ENCODE peak calls at places on chromosomes 4 and X, in eight cellular contexts. One of them, this sample, is unnamed.

GRCh38 chr4:161206528-161207080 is 957.2 kb downstream of the FSTL5 start:
- DNase-seq in NCI-H1092: no peak
- DNase-seq in aorta: no peak
- DNase-seq in stimulated activated CD8-positive, alpha-beta memory T cell treated with anti-CD3 and anti-CD28 coated beads, Interleukin-15, amount 100 ng/mL, for 1 hour: no peak
- DNase-seq in naive thymus-derived CD8-positive, alpha-beta T cell: no peak
- DNase-seq in PC-3: no peak
- DNase-seq in natural killer cell treated with Interleukin-12 subunit alpha and Interleukin-12 subunit beta and Interleukin-15 and Interleukin-18, amount 100 ng/mL, for 72 hours: no peak
- DNase-seq in pons: no peak
- DNase-seq in this sample: no peak

GRCh38 chr4:110198472-110199419 is at the start of gene ELOVL6:
- DNase-seq in NCI-H1092: peak; percentile 65
- DNase-seq in aorta: peak; percentile 65
- DNase-seq in stimulated activated CD8-positive, alpha-beta memory T cell treated with anti-CD3 and anti-CD28 coated beads, Interleukin-15, amount 100 ng/mL, for 1 hour: no peak
- DNase-seq in naive thymus-derived CD8-positive, alpha-beta T cell: no peak
- DNase-seq in PC-3: peak; percentile 41
- DNase-seq in natural killer cell treated with Interleukin-12 subunit alpha and Interleukin-12 subunit beta and Interleukin-15 and Interleukin-18, amount 100 ng/mL, for 72 hours: peak; percentile 69
- DNase-seq in pons: peak; percentile 80
- DNase-seq in this sample: peak; percentile 67

GRCh38 chr4:184506527-184507121 is 32.3 kb upstream of the IRF2 start:
- DNase-seq in NCI-H1092: no peak
- DNase-seq in aorta: peak; percentile 60
- DNase-seq in stimulated activated CD8-positive, alpha-beta memory T cell treated with anti-CD3 and anti-CD28 coated beads, Interleukin-15, amount 100 ng/mL, for 1 hour: no peak
- DNase-seq in naive thymus-derived CD8-positive, alpha-beta T cell: no peak
- DNase-seq in PC-3: peak; percentile 20
- DNase-seq in natural killer cell treated with Interleukin-12 subunit alpha and Interleukin-12 subunit beta and Interleukin-15 and Interleukin-18, amount 100 ng/mL, for 72 hours: no peak
- DNase-seq in pons: peak; percentile 73
- DNase-seq in this sample: no peak

GRCh38 chr4:169048867-169049266 is 38.8 kb upstream of the CBR4 start:
- DNase-seq in NCI-H1092: no peak
- DNase-seq in aorta: no peak
- DNase-seq in stimulated activated CD8-positive, alpha-beta memory T cell treated with anti-CD3 and anti-CD28 coated beads, Interleukin-15, amount 100 ng/mL, for 1 hour: no peak
- DNase-seq in naive thymus-derived CD8-positive, alpha-beta T cell: no peak
- DNase-seq in PC-3: no peak
- DNase-seq in natural killer cell treated with Interleukin-12 subunit alpha and Interleukin-12 subunit beta and Interleukin-15 and Interleukin-18, amount 100 ng/mL, for 72 hours: no peak
- DNase-seq in pons: no peak
- DNase-seq in this sample: no peak

GRCh38 chr4:26822546-26822945 is 38.1 kb upstream of the STIM2 start:
- DNase-seq in NCI-H1092: no peak
- DNase-seq in aorta: no peak
- DNase-seq in stimulated activated CD8-positive, alpha-beta memory T cell treated with anti-CD3 and anti-CD28 coated beads, Interleukin-15, amount 100 ng/mL, for 1 hour: no peak
- DNase-seq in naive thymus-derived CD8-positive, alpha-beta T cell: no peak
- DNase-seq in PC-3: no peak
- DNase-seq in natural killer cell treated with Interleukin-12 subunit alpha and Interleukin-12 subunit beta and Interleukin-15 and Interleukin-18, amount 100 ng/mL, for 72 hours: no peak
- DNase-seq in pons: no peak
- DNase-seq in this sample: no peak

GRCh38 chr4:61517144-61517543 is 317.0 kb downstream of the ADGRL3 start:
- DNase-seq in NCI-H1092: no peak
- DNase-seq in aorta: no peak
- DNase-seq in stimulated activated CD8-positive, alpha-beta memory T cell treated with anti-CD3 and anti-CD28 coated beads, Interleukin-15, amount 100 ng/mL, for 1 hour: no peak
- DNase-seq in naive thymus-derived CD8-positive, alpha-beta T cell: no peak
- DNase-seq in PC-3: no peak
- DNase-seq in natural killer cell treated with Interleukin-12 subunit alpha and Interleukin-12 subunit beta and Interleukin-15 and Interleukin-18, amount 100 ng/mL, for 72 hours: no peak
- DNase-seq in pons: no peak
- DNase-seq in this sample: no peak

GRCh38 chr4:915595-915994 is 16.5 kb downstream of the GAK start:
- DNase-seq in NCI-H1092: no peak
- DNase-seq in aorta: peak; percentile 44
- DNase-seq in stimulated activated CD8-positive, alpha-beta memory T cell treated with anti-CD3 and anti-CD28 coated beads, Interleukin-15, amount 100 ng/mL, for 1 hour: no peak
- DNase-seq in naive thymus-derived CD8-positive, alpha-beta T cell: no peak
- DNase-seq in PC-3: no peak
- DNase-seq in natural killer cell treated with Interleukin-12 subunit alpha and Interleukin-12 subunit beta and Interleukin-15 and Interleukin-18, amount 100 ng/mL, for 72 hours: no peak
- DNase-seq in pons: peak; percentile 49
- DNase-seq in this sample: no peak

GRCh38 chr4:114019972-114020358 is 40.5 kb upstream of the ARSJ start:
- DNase-seq in NCI-H1092: no peak
- DNase-seq in aorta: no peak
- DNase-seq in stimulated activated CD8-positive, alpha-beta memory T cell treated with anti-CD3 and anti-CD28 coated beads, Interleukin-15, amount 100 ng/mL, for 1 hour: no peak
- DNase-seq in naive thymus-derived CD8-positive, alpha-beta T cell: no peak
- DNase-seq in PC-3: no peak
- DNase-seq in natural killer cell treated with Interleukin-12 subunit alpha and Interleukin-12 subunit beta and Interleukin-15 and Interleukin-18, amount 100 ng/mL, for 72 hours: no peak
- DNase-seq in pons: no peak
- DNase-seq in this sample: no peak

GRCh38 chrX:138853936-138854335 is 142.4 kb upstream of the FGF13 start:
- DNase-seq in NCI-H1092: no peak
- DNase-seq in aorta: no peak
- DNase-seq in stimulated activated CD8-positive, alpha-beta memory T cell treated with anti-CD3 and anti-CD28 coated beads, Interleukin-15, amount 100 ng/mL, for 1 hour: no peak
- DNase-seq in naive thymus-derived CD8-positive, alpha-beta T cell: no peak
- DNase-seq in PC-3: no peak
- DNase-seq in natural killer cell treated with Interleukin-12 subunit alpha and Interleukin-12 subunit beta and Interleukin-15 and Interleukin-18, amount 100 ng/mL, for 72 hours: no peak
- DNase-seq in pons: no peak
- DNase-seq in this sample: no peak

GRCh38 chr4:46425775-46426400 is 36.0 kb upstream of the GABRA2 start:
- DNase-seq in NCI-H1092: no peak
- DNase-seq in aorta: no peak
- DNase-seq in stimulated activated CD8-positive, alpha-beta memory T cell treated with anti-CD3 and anti-CD28 coated beads, Interleukin-15, amount 100 ng/mL, for 1 hour: no peak
- DNase-seq in naive thymus-derived CD8-positive, alpha-beta T cell: no peak
- DNase-seq in PC-3: peak; percentile 22
- DNase-seq in natural killer cell treated with Interleukin-12 subunit alpha and Interleukin-12 subunit beta and Interleukin-15 and Interleukin-18, amount 100 ng/mL, for 72 hours: no peak
- DNase-seq in pons: no peak
- DNase-seq in this sample: no peak

GRCh38 chr4:86184216-86184915 is 175.5 kb downstream of the MAPK10 start:
- DNase-seq in NCI-H1092: no peak
- DNase-seq in aorta: no peak
- DNase-seq in stimulated activated CD8-positive, alpha-beta memory T cell treated with anti-CD3 and anti-CD28 coated beads, Interleukin-15, amount 100 ng/mL, for 1 hour: no peak
- DNase-seq in naive thymus-derived CD8-positive, alpha-beta T cell: no peak
- DNase-seq in PC-3: no peak
- DNase-seq in natural killer cell treated with Interleukin-12 subunit alpha and Interleukin-12 subunit beta and Interleukin-15 and Interleukin-18, amount 100 ng/mL, for 72 hours: no peak
- DNase-seq in pons: no peak
- DNase-seq in this sample: no peak

GRCh38 chr4:13445841-13446790 is 38.0 kb downstream of the RAB28 start:
- DNase-seq in NCI-H1092: no peak
- DNase-seq in aorta: no peak
- DNase-seq in stimulated activated CD8-positive, alpha-beta memory T cell treated with anti-CD3 and anti-CD28 coated beads, Interleukin-15, amount 100 ng/mL, for 1 hour: no peak
- DNase-seq in naive thymus-derived CD8-positive, alpha-beta T cell: no peak
- DNase-seq in PC-3: no peak
- DNase-seq in natural killer cell treated with Interleukin-12 subunit alpha and Interleukin-12 subunit beta and Interleukin-15 and Interleukin-18, amount 100 ng/mL, for 72 hours: no peak
- DNase-seq in pons: no peak
- DNase-seq in this sample: no peak

GRCh38 chrX:150508461-150509367 is 59.7 kb upstream of the MTM1 start:
- DNase-seq in NCI-H1092: peak; percentile 75
- DNase-seq in aorta: peak; percentile 82
- DNase-seq in stimulated activated CD8-positive, alpha-beta memory T cell treated with anti-CD3 and anti-CD28 coated beads, Interleukin-15, amount 100 ng/mL, for 1 hour: no peak
- DNase-seq in naive thymus-derived CD8-positive, alpha-beta T cell: no peak
- DNase-seq in PC-3: no peak
- DNase-seq in natural killer cell treated with Interleukin-12 subunit alpha and Interleukin-12 subunit beta and Interleukin-15 and Interleukin-18, amount 100 ng/mL, for 72 hours: peak; percentile 54
- DNase-seq in pons: peak; percentile 49
- DNase-seq in this sample: peak; percentile 71

GRCh38 chr4:150849016-150849415 is 166.1 kb downstream of the LRBA start:
- DNase-seq in NCI-H1092: no peak
- DNase-seq in aorta: no peak
- DNase-seq in stimulated activated CD8-positive, alpha-beta memory T cell treated with anti-CD3 and anti-CD28 coated beads, Interleukin-15, amount 100 ng/mL, for 1 hour: no peak
- DNase-seq in naive thymus-derived CD8-positive, alpha-beta T cell: no peak
- DNase-seq in PC-3: peak; percentile 75
- DNase-seq in natural killer cell treated with Interleukin-12 subunit alpha and Interleukin-12 subunit beta and Interleukin-15 and Interleukin-18, amount 100 ng/mL, for 72 hours: no peak
- DNase-seq in pons: no peak
- DNase-seq in this sample: no peak